ENCODE peak calls at places on chromosomes 6 and 20, in eight cellular contexts. X is A549; I is naive thymus-derived CD4-positive, alpha-beta T cell; K is HCT116; W is H1; O is CD8-positive, alpha-beta T cell; F is adrenal gland; Q is osteoblast. M is an unnamed sample. For H3K4me1, the result is how much of the 10 kb centered on the place peaks cover.

GRCh38 chr6:132964101-132964867 is 149.9 kb downstream of the RPS12 start:
- DNase-seq in X (no peak), I (no peak), K (no peak), W (no peak), O (no peak), F (no peak), Q (no peak), M (peak)

GRCh38 chr6:159044899-159045727 is at the start of gene TAGAP:
- DNase-seq in X (no peak), I (peak), K (no peak), W (no peak), O (peak), F (peak), Q (no peak), M (peak)

GRCh38 chr6:138651491-138651890 is 122.1 kb upstream of the CCDC28A start:
- DNase-seq in X (no peak), I (no peak), K (no peak), W (no peak), O (no peak), F (no peak), Q (no peak), M (no peak)

GRCh38 chr6:87909849-87910248 is 137.8 kb upstream of the SPACA1 start:
- DNase-seq in X (no peak), I (no peak), K (no peak), W (no peak), O (no peak), F (no peak), Q (peak), M (no peak)

GRCh38 chr6:13795041-13795748 is 19.2 kb downstream of the MCUR1 start:
- DNase-seq in X (peak), I (peak), K (peak), W (peak), O (peak), F (peak), Q (peak), M (peak)

GRCh38 chr20:61328906-61329558 is 77.0 kb downstream of the CDH4 start:
- DNase-seq in X (no peak), I (no peak), K (no peak), W (no peak), O (no peak), F (no peak), Q (peak), M (peak)

GRCh38 chr6:106847116-106847515 is 127.4 kb downstream of the CD24 start:
- DNase-seq in X (no peak), I (no peak), K (no peak), W (peak), O (no peak), F (no peak), Q (no peak), M (no peak)

GRCh38 chr6:97947841-97948240 is 664.8 kb upstream of the MMS22L start:
- DNase-seq in X (peak), I (no peak), K (peak), W (no peak), O (no peak), F (peak), Q (no peak), M (peak)

GRCh38 chr6:73644941-73645591 is 8.7 kb downstream of the SLC17A5 start:
- DNase-seq in X (no peak), I (no peak), K (no peak), W (no peak), O (no peak), F (no peak), Q (no peak), M (no peak)

GRCh38 chr20:12660918-12661317 is 347.9 kb upstream of the SPTLC3 start:
- DNase-seq in X (no peak), I (no peak), K (no peak), W (peak), O (no peak), F (no peak), Q (no peak), M (peak)

GRCh38 chr20:59157064-59157463 is 6.6 kb upstream of the ZNF831 start:
- DNase-seq in X (no peak), I (no peak), K (no peak), W (no peak), O (no peak), F (no peak), Q (no peak), M (no peak)

GRCh38 chr6:17729223-17730077 is 22.7 kb upstream of the NUP153 start:
- DNase-seq in X (no peak), I (no peak), K (no peak), W (no peak), O (no peak), F (no peak), Q (peak), M (no peak)

GRCh38 chr6:107061125-107062020 is 33.4 kb downstream of the MTRES1 start:
- DNase-seq in X (no peak), I (peak), K (no peak), W (peak), O (no peak), F (no peak), Q (peak), M (peak)

GRCh38 chr20:61253264-61253639 is 1.2 kb downstream of the CDH4 start:
- DNase-seq in X (peak), I (no peak), K (no peak), W (peak), O (no peak), F (no peak), Q (peak), M (no peak)

GRCh38 chr6:161353208-161353613 is 79.3 kb upstream of the AGPAT4 start:
- DNase-seq in X (peak), I (no peak), K (peak), W (peak), O (no peak), F (peak), Q (no peak), M (peak)

GRCh38 chr20:19958923-19959322 is 58.2 kb upstream of the NAA20 start:
- DNase-seq in X (no peak), I (no peak), K (no peak), W (no peak), O (no peak), F (no peak), Q (no peak), M (no peak)

GRCh38 chr6:56527934-56528333 is 114.8 kb downstream of the DST start:
- DNase-seq in X (no peak), I (no peak), K (no peak), W (no peak), O (no peak), F (no peak), Q (no peak), M (no peak)

GRCh38 chr6:19929312-19929711 is 92.1 kb downstream of the ID4 start:
- DNase-seq in X (no peak), I (no peak), K (no peak), W (no peak), O (no peak), F (no peak), Q (no peak), M (no peak)

GRCh38 chr6:19934996-19935591 is 97.9 kb downstream of the ID4 start:
- DNase-seq in X (no peak), I (no peak), K (no peak), W (no peak), O (no peak), F (no peak), Q (no peak), M (no peak)
- H3K27ac ChIP-seq in X (no peak), I (no peak), K (no peak), W (no peak), O (no peak), F (no peak), Q (no peak), M (no peak)

DNA sequence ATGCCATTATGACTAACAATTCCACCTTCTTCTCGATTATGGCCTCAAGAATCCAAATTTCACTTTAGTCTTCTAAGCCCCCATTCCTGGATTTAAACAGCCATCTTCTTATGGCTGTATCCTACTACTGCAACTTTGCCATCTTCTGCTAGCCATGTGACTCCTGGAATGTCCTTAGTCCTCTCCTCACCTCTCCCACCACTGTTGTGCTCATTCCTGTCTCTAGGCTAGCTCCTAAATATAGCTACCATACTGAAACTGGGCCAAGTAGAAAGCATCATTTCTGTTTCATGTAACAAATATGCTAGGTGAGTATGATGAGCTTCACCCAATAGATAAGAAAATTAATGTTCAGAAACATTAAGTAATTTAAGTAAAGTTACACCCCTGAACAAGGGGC is 313.1 kb downstream of the CLVS2 start:
- DNase-seq in X (no peak), I (no peak), K (no peak), W (no peak), O (no peak), F (no peak), Q (no peak), M (no peak)
- H3K4me1 ChIP-seq in X (under half), I (under half), K (under half), W (under half), O (under half), F (under half), Q (under half), M (under half)

DNA sequence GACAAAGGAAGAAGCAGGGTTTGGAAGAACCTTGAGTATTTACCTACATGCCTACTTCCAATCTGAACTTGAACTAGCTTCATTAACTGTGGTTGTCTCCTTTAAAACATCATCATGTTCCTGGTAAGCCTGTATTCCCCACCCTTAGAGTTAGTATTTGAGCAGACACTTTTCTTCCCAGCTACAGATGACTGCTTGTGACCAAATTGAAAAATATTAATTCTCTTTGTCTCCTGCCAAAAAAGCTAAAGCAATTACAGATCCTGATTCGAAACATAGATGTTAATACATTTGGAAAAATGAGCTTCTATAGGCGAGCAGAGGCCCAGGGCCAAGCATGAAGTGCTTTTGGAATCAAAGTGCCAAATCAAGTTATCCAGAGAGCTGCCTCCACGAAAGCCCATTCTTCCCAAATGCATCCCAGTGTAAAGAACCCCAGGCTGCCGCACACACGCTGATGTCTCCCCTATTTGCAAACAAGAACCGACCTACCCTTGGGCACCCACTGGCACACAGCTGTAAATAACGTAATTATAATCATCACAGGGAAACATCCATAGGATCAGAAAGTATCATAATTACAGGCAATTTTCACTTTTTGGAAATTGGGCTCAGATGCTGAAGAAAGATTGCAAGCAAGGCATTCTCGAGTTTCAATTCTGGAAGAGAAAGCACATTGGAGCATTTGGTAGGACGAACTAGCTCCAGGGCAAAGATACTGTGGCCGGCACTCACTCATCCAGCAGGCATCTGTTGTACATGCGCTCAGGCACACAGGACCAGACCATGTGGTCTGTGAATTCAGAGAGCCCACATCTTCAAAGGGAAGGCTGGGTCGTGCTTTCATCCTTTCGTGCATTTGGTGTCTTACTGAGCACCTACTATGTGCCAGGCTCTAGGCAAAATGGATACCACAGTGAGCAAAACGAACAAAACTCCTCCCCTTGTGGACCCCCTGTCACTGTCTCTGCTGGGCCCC is 46.0 kb downstream of the BMP7 start:
- DNase-seq in X (no peak), I (no peak), K (no peak), W (no peak), O (no peak), F (no peak), Q (peak), M (no peak)
- H3K27ac ChIP-seq in X (no peak), I (no peak), K (no peak), W (no peak), O (no peak), F (no peak), Q (no peak), M (no peak)

DNA sequence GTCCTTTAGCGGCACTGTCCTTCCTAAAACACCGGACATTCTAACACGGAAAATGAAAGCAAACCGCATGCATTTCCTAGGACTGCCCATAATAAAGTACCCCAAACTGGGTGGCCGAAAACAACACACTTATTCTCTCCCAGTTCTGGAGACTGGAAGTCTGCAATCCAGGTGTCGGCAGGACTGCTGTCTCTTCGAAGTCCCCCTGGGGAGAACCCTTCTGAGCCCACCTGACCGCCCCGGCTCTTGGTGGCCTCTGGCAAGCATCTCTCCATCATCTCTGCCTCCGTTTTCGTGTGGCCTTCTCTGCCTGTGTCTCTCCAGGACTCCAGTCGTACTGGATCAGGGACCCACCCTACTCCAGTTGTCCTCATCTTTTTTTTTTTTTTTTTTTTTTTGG is 55.4 kb downstream of the SYNJ2 start:
- DNase-seq in X (no peak), I (no peak), K (no peak), W (no peak), O (no peak), F (peak), Q (no peak), M (no peak)
- H3K4me1 ChIP-seq in X (half or more), I (under half), K (under half), W (under half), O (under half), F (under half), Q (under half), M (half or more)

GRCh38 chr6:25008707-25009106 is 72.9 kb upstream of the RIPOR2 start:
- DNase-seq in X (no peak), I (no peak), K (no peak), W (no peak), O (no peak), F (no peak), Q (no peak), M (no peak)
- H3K27ac ChIP-seq in X (no peak), I (peak), K (no peak), W (no peak), O (no peak), F (no peak), Q (no peak), M (no peak)

GRCh38 chr20:47492284-47492683 is 9.4 kb upstream of the NCOA3 start:
- DNase-seq in X (no peak), I (no peak), K (no peak), W (no peak), O (no peak), F (no peak), Q (no peak), M (no peak)
- H3K4me1 ChIP-seq in X (under half), I (under half), K (under half), W (under half), O (under half), F (under half), Q (under half), M (under half)

GRCh38 chr6:104816141-104816540 is 43.6 kb downstream of the HACE1 start:
- DNase-seq in X (no peak), I (no peak), K (no peak), W (no peak), O (no peak), F (no peak), Q (no peak), M (no peak)

GRCh38 chr6:104814743-104815142 is 45.0 kb downstream of the HACE1 start:
- DNase-seq in X (no peak), I (no peak), K (no peak), W (no peak), O (no peak), F (no peak), Q (no peak), M (no peak)

GRCh38 chr6:104809116-104809515 is 50.6 kb downstream of the HACE1 start:
- DNase-seq in X (no peak), I (no peak), K (no peak), W (no peak), O (no peak), F (no peak), Q (no peak), M (no peak)

DNA sequence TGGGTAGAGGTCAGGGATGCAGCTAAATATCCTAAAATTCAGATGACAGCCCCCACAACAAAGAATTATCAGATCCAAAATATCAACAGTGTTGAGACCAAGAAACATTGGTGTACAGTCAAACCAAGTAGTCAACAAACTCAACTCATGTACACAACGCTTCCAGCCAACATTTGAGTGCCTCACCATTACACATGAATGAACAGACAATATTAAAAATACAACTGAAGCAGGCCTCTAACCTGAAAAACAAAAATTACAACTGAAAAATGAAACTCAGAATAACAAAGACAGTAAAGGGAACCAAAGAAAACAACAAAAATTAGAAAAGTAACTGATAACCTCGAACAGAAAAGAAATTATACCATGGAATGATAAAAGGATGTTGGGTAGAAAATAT is 46.2 kb downstream of the HACE1 start:
- DNase-seq in X (no peak), I (no peak), K (no peak), W (no peak), O (no peak), F (no peak), Q (no peak), M (no peak)
- H3K27ac ChIP-seq in X (no peak), I (no peak), K (no peak), W (no peak), O (no peak), F (no peak), Q (no peak), M (no peak)

DNA sequence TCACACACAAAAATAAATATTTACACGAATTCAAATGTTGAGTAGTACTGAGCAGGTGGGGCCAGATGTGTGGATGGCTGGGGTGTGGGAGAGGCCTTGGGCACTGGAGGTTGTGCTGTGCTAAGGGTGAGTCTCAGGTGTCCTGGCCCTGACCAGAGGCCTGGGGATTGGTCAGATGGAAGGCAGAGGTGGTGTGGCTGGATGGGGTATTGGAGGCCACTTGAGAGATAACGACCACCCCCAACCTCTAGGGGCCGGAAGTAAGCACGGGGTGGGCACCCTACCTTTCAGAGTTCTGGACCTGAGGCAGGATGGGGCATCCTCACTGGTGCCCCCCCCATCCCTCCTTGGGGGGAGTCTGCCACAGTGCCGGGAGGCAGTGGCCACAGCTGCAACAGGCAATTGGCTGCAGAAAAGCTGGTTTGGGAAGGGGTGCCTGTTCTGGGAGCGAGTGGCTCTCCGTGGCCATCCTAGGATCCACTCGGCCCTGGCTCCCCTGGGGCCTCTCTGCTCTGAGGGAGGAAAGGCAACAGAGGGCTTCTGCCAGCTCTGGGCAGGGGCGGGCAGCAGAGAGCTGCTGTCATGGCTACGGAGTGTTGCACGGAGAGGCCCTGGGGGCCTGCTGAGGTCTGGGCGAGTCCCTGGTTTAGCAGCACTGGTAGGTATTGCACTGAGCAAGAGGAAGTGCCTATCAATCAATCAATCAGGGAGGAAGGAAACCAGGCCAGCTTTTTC is 87.6 kb downstream of the ASXL1 start:
- DNase-seq in X (no peak), I (no peak), K (no peak), W (no peak), O (no peak), F (peak), Q (peak), M (no peak)
- H3K4me1 ChIP-seq in X (under half), I (under half), K (under half), W (under half), O (under half), F (under half), Q (under half), M (under half)

GRCh38 chr6:153804755-153805330 is 234.2 kb upstream of the OPRM1 start:
- DNase-seq in X (no peak), I (no peak), K (no peak), W (no peak), O (no peak), F (no peak), Q (no peak), M (no peak)

GRCh38 chr6:153800580-153800979 is 238.5 kb upstream of the OPRM1 start:
- DNase-seq in X (no peak), I (no peak), K (no peak), W (no peak), O (no peak), F (no peak), Q (no peak), M (no peak)

DNA sequence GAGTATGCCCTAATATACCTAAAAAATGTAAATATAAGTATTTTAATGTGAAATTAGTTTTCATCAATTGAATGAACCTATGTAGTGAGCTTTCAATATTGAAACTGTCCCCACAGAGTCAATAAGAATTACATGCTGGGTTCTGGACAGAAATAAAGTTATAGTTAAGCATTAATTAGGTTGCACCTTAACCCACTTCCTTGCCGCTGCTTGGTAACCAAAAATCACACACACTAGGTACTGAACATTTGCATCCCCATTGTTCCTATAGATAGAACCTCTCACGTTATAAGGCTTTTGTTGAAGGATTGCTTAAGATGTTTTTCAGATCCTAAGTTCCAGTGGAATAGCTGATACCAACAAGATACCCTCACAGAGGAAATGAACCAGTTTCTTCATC is 237.1 kb upstream of the OPRM1 start:
- DNase-seq in X (no peak), I (no peak), K (no peak), W (no peak), O (no peak), F (no peak), Q (no peak), M (no peak)
- H3K27ac ChIP-seq in X (no peak), I (no peak), K (no peak), W (no peak), O (no peak), F (no peak), Q (no peak), M (no peak)

M was measured in SJCRH30.